ENCODE peak calls at places on chromosomes 6 and 20, in nine cellular contexts. J, H, S, I, D, M, L, P and O are unnamed samples.
A peak's percentile ranks its signal among the peaks of the same experiment; 100 is the strongest.

GRCh38 chr6:140661691-140662090 is 1287.2 kb upstream of the CITED2 start:
- DNase-seq in J (no peak), H (peak; percentile 39), S (no peak), I (no peak), D (no peak), M (no peak), L (no peak), P (no peak), O (no peak)

GRCh38 chr20:64254571-64255360 is 782 bp upstream of the PCMTD2 start:
- DNase-seq in J (no peak), H (no peak), S (no peak), I (no peak), D (no peak), M (no peak), L (no peak), P (no peak), O (no peak)

GRCh38 chr20:5181955-5182354 is 55.1 kb downstream of the CDS2 start:
- DNase-seq in J (peak; percentile 22), H (peak; percentile 80), S (no peak), I (no peak), D (no peak), M (no peak), L (no peak), P (peak; percentile 69), O (no peak)

GRCh38 chr6:11050735-11051134 is 6.6 kb upstream of the ELOVL2 start:
- DNase-seq in J (peak; percentile 29), H (peak; percentile 72), S (no peak), I (no peak), D (no peak), M (no peak), L (peak; percentile 42), P (peak; percentile 67), O (no peak)

GRCh38 chr6:104638841-104639290 is 220.9 kb downstream of the HACE1 start:
- DNase-seq in J (no peak), H (no peak), S (no peak), I (no peak), D (no peak), M (peak; percentile 27), L (no peak), P (peak; percentile 88), O (no peak)

GRCh38 chr6:82989891-82990290 is 75.8 kb downstream of the UBE3D start:
- DNase-seq in J (no peak), H (no peak), S (no peak), I (no peak), D (no peak), M (no peak), L (peak; percentile 32), P (peak; percentile 49), O (no peak)

GRCh38 chr6:149834513-149835481 is 29.4 kb downstream of the LRP11 start:
- DNase-seq in J (peak; percentile 52), H (peak; percentile 79), S (peak; percentile 54), I (peak; percentile 37), D (peak; percentile 62), M (no peak), L (no peak), P (peak; percentile 74), O (no peak)

GRCh38 chr6:73823046-73823735 is 127.2 kb downstream of the CD109 start:
- DNase-seq in J (no peak), H (no peak), S (no peak), I (no peak), D (no peak), M (no peak), L (no peak), P (peak; percentile 36), O (no peak)

GRCh38 chr6:84460491-84460890 is 233.0 kb upstream of the CEP162 start:
- DNase-seq in J (no peak), H (no peak), S (no peak), I (no peak), D (no peak), M (no peak), L (no peak), P (no peak), O (no peak)

GRCh38 chr20:43579861-43580793 is 10.6 kb upstream of the IFT52 start:
- DNase-seq in J (no peak), H (no peak), S (no peak), I (no peak), D (no peak), M (no peak), L (no peak), P (peak; percentile 89), O (no peak)

GRCh38 chr20:63186528-63187316 is 29.2 kb downstream of the YTHDF1 start:
- DNase-seq in J (peak; percentile 68), H (no peak), S (no peak), I (no peak), D (no peak), M (no peak), L (no peak), P (no peak), O (no peak)

GRCh38 chr6:14396826-14397517 is 279.4 kb downstream of the CD83 start:
- DNase-seq in J (no peak), H (peak; percentile 86), S (no peak), I (no peak), D (no peak), M (no peak), L (peak; percentile 10), P (no peak), O (no peak)

GRCh38 chr20:22371843-22372242 is 212.5 kb downstream of the FOXA2 start:
- DNase-seq in J (no peak), H (no peak), S (no peak), I (peak; percentile 82), D (no peak), M (no peak), L (no peak), P (no peak), O (no peak)
- H3K4me3 ChIP-seq in J (no peak overlapping the region), H (no peak overlapping the region), S (no peak overlapping the region), I (no peak overlapping the region), D (no peak overlapping the region), M (no peak overlapping the region), L (no peak overlapping the region), P (no peak overlapping the region), O (no peak overlapping the region)

GRCh38 chr6:93036835-93037234 is 382.5 kb downstream of the EPHA7 start:
- DNase-seq in J (peak; percentile 2), H (peak; percentile 1), S (no peak), I (peak; percentile 34), D (peak; percentile 1), M (no peak), L (no peak), P (peak; percentile 37), O (no peak)
- TF ChIP-seq CTCF in J (no peak), H (peak; percentile 13), S (peak; percentile 35), I (peak; percentile 44), D (peak; percentile 45), M (peak; percentile 49), L (no peak), P (peak; percentile 55), O (no peak)

GRCh38 chr20:15827628-15828027 is 745.6 kb downstream of the KIF16B start:
- DNase-seq in J (no peak), H (no peak), S (no peak), I (no peak), D (no peak), M (no peak), L (no peak), P (no peak), O (no peak)
- H3K4me3 ChIP-seq in J (no peak overlapping the region), H (no peak overlapping the region), S (no peak overlapping the region), I (no peak overlapping the region), D (no peak overlapping the region), M (no peak overlapping the region), L (no peak overlapping the region), P (no peak overlapping the region), O (no peak overlapping the region)

DNA sequence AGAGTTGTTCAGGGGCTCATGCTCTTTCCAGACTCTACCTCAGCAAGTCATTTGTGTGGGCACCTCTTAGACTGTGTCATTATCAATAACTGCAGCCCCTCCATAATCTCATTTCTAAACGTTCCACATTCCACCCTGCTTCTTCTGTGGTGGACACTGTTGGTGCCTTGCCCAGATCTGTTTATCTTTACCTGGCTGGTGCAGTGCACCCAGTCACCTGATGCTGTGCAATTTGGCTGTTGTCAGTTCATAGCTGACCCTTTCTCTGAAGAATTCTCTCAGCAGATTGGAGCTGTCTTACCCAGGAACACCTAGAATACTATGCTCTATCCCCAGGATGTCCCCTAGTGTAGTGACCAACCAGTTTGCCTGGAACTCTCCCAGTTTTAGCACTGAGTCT is 80.0 kb downstream of the ATRN start:
- DNase-seq in J (no peak), H (no peak), S (no peak), I (no peak), D (no peak), M (no peak), L (no peak), P (no peak), O (no peak)
- TF ChIP-seq CTCF in J (no peak), H (no peak), S (no peak), I (no peak), D (no peak), M (no peak), L (no peak), P (no peak), O (no peak)

GRCh38 chr6:9044426-9044825 is 609.1 kb upstream of the SLC35B3 start:
- DNase-seq in J (no peak), H (no peak), S (no peak), I (no peak), D (no peak), M (no peak), L (no peak), P (no peak), O (no peak)
- H3K4me3 ChIP-seq in J (no peak overlapping the region), H (no peak overlapping the region), S (no peak overlapping the region), I (no peak overlapping the region), D (no peak overlapping the region), M (no peak overlapping the region), L (no peak overlapping the region), P (no peak overlapping the region), O (no peak overlapping the region)